ENCODE peak calls at places on chromosomes 11 and 22, in five cellular contexts. J, A, T, V and F are unnamed samples.

GRCh38 chr22:43118953-43119458 is 8.5 kb downstream of the BIK start:
- DNase-seq in T (no peak), V (no peak), J (no peak), A (no peak), F (no peak)

GRCh38 chr11:124068711-124069110 is 27.6 kb upstream of the OR10G7 start:
- DNase-seq in V (no peak), T (no peak), J (no peak), A (no peak), F (no peak)

GRCh38 chr11:2580444-2581050 is 119.2 kb downstream of the KCNQ1OT1 start:
- DNase-seq in J (no peak), T (no peak), A (no peak), V (no peak), F (no peak)

GRCh38 chr22:37362618-37363017 is 64.7 kb downstream of the ELFN2 start:
- DNase-seq in A (no peak), J (no peak), V (no peak), T (no peak), F (peak)

GRCh38 chr11:23336961-23337360 is 476.7 kb upstream of the CCDC179 start:
- DNase-seq in V (no peak), J (no peak), A (peak), T (peak), F (no peak)

GRCh38 chr11:35584321-35584720 is 33.9 kb upstream of the FJX1 start:
- DNase-seq in T (peak), J (peak), A (peak), V (peak), F (peak)

GRCh38 chr11:27228232-27228631 is 134.8 kb downstream of the CCDC34 start:
- DNase-seq in J (peak), T (no peak), V (no peak), A (no peak), F (no peak)

GRCh38 chr11:72962084-72962483 is 147.9 kb downstream of the ATG16L2 start:
- DNase-seq in J (no peak), V (peak), T (peak), A (peak), F (peak)

GRCh38 chr11:19431059-19431398 is 190.3 kb upstream of the E2F8 start:
- DNase-seq in A (no peak), T (no peak), J (no peak), V (no peak), F (no peak)

GRCh38 chr11:61645179-61645868 is 34.9 kb upstream of the DAGLA start:
- DNase-seq in A (peak), T (no peak), J (no peak), V (no peak), F (peak)

GRCh38 chr11:30666817-30667216 is 80.7 kb upstream of the MPPED2 start:
- DNase-seq in A (no peak), T (no peak), V (no peak), J (no peak), F (no peak)

GRCh38 chr11:62508336-62509058 is 38.1 kb downstream of the AHNAK start:
- DNase-seq in T (peak), J (peak), V (peak), A (peak), F (peak)

GRCh38 chr22:35589071-35589735 is 27.9 kb downstream of the MB start:
- DNase-seq in V (peak), J (peak), T (peak), A (peak), F (peak)

GRCh38 chr11:119106564-119107537 is at the start of gene C2CD2L:
- DNase-seq in T (peak), V (no peak), J (peak), A (peak), F (peak)

GRCh38 chr11:69356703-69357457 is 62.9 kb downstream of the MYEOV start:
- DNase-seq in T (peak), V (no peak), J (no peak), A (no peak), F (no peak)

GRCh38 chr11:90913131-90913668 is 690.4 kb upstream of the CHORDC1 start:
- DNase-seq in J (no peak), A (no peak), T (no peak), V (no peak), F (no peak)

GRCh38 chr22:26670459-26670858 is 13.1 kb downstream of the MIAT start:
- DNase-seq in V (no peak), T (no peak), J (no peak), A (no peak), F (no peak)
- H3K4me3 ChIP-seq in V (no peak), T (no peak), J (no peak), A (no peak), F (no peak)

GRCh38 chr11:111300569-111300968 is 2.2 kb downstream of the POU2AF3 start:
- DNase-seq in A (no peak), J (no peak), V (no peak), T (no peak), F (no peak)

GRCh38 chr11:111299111-111300026 is 1.0 kb downstream of the POU2AF3 start:
- DNase-seq in A (peak), T (peak), J (peak), V (no peak), F (peak)

GRCh38 chr11:111297696-111298095 is 650 bp upstream of the POU2AF3 start:
- DNase-seq in T (no peak), J (no peak), V (no peak), A (no peak), F (no peak)

GRCh38 chr11:111298466-111299110 is at the start of gene POU2AF3:
- DNase-seq in T (peak), V (no peak), J (no peak), A (no peak), F (no peak)

DNA sequence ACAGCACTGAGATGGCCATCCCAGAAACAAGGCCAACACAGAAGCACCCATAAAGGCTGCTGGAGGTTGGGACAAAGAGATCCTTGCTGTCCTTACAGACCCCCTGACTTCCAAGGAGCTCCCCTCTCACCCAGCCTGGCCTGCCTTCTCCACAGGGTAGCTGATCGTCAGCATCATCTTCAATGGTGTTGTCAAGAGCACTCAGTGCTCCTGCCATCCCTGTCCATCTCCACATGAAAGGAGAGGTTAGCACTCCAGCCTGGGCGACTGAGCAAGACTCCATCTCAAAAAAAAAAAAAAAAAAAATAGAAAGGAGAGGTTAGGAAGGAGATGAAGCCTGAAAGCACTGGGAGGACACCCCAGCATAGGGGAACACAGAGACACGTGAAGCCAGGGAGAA is 2.1 kb upstream of the POU2AF3 start:
- DNase-seq in T (no peak), J (no peak), V (no peak), A (no peak), F (no peak)
- TF ChIP-seq CTCF in T (no peak), J (no peak), V (no peak), A (no peak), F (no peak)

DNA sequence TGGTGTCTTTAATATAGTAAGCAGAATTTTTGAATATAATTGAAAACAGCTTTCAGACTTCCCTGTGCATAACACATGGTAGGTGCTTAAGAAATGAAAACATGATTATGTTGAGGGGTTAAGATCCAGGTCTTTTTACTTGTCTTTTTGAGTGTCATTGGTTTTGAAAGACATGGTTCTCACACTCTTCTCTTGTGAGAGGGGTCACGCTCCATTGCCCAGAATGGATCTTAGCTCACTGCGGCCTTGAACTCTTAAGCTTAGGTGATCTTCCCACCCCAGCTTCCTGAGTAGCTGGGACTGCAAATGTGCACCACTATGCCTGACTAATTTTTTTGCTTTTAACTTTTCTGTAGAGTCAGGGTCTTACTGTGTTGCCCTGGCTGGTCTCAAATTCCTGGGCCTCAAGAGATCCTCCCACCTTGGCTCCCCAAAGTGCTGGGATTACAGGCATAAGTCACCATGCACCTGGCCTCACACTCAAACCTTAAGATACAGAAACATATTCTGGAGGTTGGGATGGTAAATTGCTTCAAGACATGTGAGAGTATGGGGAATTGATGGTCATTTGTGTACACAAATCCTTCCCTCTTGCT is 1.4 kb downstream of the SPCS2 start:
- DNase-seq in J (no peak), T (no peak), V (no peak), A (no peak), F (no peak)
- H3K4me3 ChIP-seq in J (peak), T (peak), V (peak), A (peak), F (peak)

GRCh38 chr11:44977493-44977984 is 26.9 kb upstream of the TP53I11 start:
- DNase-seq in V (no peak), T (no peak), A (peak), J (no peak), F (no peak)
- TF ChIP-seq CTCF in V (no peak), T (peak), A (peak), J (peak), F (peak)

DNA sequence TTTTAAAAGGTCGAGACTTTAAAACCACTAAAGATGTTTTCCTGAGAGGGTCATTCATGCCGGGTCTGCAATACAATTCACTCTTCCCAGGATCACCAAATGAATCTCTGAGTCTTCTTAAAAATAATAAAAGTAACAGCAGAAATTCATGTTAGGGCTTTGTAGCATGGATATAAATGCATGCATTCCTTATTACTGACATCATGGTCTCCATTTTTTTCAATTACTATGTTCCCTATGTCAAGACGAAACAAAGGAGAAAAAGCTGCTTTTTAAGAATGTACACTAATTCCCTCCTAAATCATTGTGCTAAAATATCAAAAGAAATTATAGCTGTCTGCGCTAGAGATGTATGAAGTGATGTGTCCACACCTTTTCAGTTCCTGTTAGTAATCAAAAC is 789.9 kb upstream of the LRRC4C start:
- DNase-seq in J (no peak), A (peak), V (no peak), T (no peak), F (no peak)
- H3K4me3 ChIP-seq in J (no peak), A (no peak), V (no peak), T (no peak), F (no peak)

GRCh38 chr11:94974178-94974577 is 669 bp downstream of the KDM4D start:
- DNase-seq in J (no peak), T (peak), A (no peak), V (no peak), F (no peak)

GRCh38 chr11:94964934-94965333 is 8.4 kb downstream of the CWC15 start:
- DNase-seq in T (no peak), V (no peak), A (no peak), J (no peak), F (no peak)

GRCh38 chr11:94973099-94973968 is at the start of the genes CWC15 and KDM4D:
- DNase-seq in T (peak), V (peak), A (peak), J (peak), F (peak)

DNA sequence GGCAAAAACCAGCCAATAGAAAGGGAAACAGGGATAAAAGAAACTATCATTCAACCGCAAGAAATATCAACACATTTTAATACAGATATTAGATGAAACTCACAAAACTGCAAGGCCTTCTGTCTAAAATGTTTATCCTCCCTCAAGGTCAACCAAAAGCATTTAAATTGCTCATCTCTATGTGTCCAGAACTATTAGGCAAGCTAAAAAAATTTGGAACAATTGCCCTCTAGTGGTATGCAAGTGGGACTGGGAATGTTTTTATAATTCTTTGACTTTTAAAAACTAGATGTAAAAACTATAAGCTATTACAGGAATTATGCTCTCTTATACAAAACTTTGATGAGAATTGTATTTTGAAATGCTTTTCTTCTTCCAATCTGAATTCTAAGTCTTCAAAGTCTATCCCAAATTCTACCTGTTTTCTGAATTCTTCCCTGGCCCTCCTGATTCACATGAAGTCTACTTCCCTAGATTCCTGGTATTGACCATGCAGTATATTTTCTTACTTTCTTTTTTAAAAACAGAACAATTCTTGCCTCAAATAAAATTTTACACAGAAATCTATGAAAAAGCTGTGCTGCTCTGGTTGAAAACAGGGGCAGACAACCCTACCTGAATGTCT is 4.9 kb downstream of the CWC15 start:
- DNase-seq in J (peak), T (peak), V (no peak), A (peak), F (peak)
- TF ChIP-seq CTCF in J (peak), T (peak), V (peak), A (peak), F (peak)

DNA sequence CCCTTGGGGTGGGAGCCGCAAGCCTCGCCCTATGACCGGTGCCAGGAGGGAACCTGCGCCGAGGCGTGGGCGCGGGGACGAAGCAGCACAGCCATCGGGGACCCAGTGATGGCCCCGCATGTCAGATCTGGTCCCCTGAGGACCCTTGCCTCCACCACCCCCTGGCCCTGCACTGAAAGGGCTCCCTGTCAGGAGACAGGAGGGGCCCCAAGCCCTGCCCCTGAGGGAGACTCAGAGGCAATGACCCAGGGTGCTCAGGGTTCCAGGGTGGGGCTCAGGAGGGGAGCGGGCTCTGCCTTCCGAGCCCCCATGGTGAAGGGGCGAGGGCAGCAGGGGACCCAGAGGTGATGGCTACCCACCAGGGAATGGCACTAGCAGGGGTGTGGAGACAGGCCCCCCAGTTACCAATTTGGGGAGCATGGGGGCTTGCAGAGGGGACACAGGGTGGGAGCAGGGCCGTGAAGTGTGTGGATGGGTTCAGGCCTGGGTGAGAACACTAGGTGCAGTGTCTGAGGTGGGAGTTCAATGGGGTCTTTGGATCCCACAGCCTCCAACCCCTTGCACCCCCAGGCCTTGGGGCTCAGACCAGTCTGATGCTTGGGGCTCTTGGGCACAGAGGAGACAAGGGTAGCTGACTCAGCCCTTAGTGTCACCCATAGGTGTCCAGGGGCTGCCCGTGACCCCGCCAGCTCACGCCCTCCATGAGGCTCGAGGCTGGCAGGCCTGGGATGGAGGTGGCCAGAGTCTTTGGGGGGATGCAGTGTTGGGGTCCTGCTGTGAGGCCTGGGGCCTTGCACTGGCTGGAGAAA is 499 bp downstream of the LRRC56 start:
- DNase-seq in A (no peak), J (no peak), T (no peak), V (no peak), F (no peak)
- H3K4me3 ChIP-seq in A (peak), J (peak), T (peak), V (peak), F (peak)

DNA sequence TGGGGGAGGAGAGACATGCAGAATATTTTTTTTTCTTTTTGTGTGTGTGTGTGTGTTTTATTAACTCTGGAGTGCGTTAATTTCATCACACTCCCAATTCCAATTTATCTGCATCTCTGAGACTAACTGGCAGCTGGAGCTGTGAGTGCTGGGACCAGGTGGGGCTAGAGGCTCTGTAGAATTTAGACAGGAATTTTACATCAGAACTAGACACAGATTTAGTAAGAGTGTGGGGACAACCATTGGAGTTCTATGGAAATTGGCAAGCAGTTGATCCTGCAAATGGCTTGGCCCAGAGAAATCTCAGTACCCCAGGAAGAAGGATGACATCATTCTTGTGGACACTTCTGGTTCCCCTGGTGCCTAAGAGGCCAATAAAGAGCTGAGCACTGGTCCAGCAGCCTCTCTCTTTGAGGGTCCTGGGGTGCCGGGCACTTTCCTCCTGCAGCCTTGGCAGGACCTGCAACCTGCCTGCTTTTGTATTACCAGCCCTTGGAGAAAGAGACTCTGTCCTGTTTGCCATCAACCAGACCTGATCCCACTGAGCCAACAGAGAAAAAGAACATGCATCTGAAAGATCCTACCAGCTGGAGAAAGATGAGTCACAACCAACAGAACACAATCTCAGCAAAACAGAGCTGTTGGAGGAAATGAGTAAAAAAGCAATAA is 320.9 kb downstream of the DDX10 start:
- DNase-seq in T (peak), A (peak), J (peak), V (no peak), F (peak)
- TF ChIP-seq CTCF in T (no peak), A (no peak), J (no peak), V (no peak), F (no peak)